ENCODE peak calls at places on chromosomes 6 and 20, in eight cellular contexts. U is SK-N-SH, V is A549, X is HCT116, I is GM23338, O is HL-60, S is GM12878, T is K562. H is an unnamed sample.

GRCh38 chr20:54566224-54566750 is 90.9 kb downstream of the DOK5 start:
- DNase-seq in X (no peak), T (no peak), V (no peak), S (no peak), I (no peak), O (no peak), U (no peak), H (no peak)

GRCh38 chr20:9417665-9418064 is 96.7 kb upstream of the LAMP5 start:
- DNase-seq in O (no peak), V (no peak), S (no peak), X (no peak), I (no peak), T (no peak), U (no peak), H (no peak)

GRCh38 chr6:168188310-168188973 is 109.4 kb upstream of the FRMD1 start:
- DNase-seq in V (no peak), S (no peak), U (no peak), I (no peak), X (no peak), O (no peak), T (no peak), H (no peak)

GRCh38 chr6:76774750-76775396 is 688.4 kb downstream of the HTR1B start:
- DNase-seq in T (no peak), X (no peak), U (no peak), S (no peak), O (no peak), I (no peak), V (no peak), H (no peak)

GRCh38 chr6:159951772-159952171 is 17.1 kb upstream of the IGF2R start:
- DNase-seq in X (no peak), V (no peak), I (no peak), T (no peak), O (no peak), S (no peak), U (no peak), H (no peak)

GRCh38 chr20:17357238-17357637 is 130.4 kb downstream of the PCSK2 start:
- DNase-seq in X (no peak), I (no peak), T (no peak), S (no peak), O (no peak), V (no peak), U (no peak), H (no peak)

GRCh38 chr20:25499031-25499430 is 86.3 kb downstream of the NINL start:
- DNase-seq in T (no peak), V (no peak), X (no peak), O (no peak), I (no peak), U (no peak), S (no peak), H (no peak)

GRCh38 chr6:73123632-73124329 is 101.5 kb downstream of the KHDC1L start:
- DNase-seq in V (no peak), I (no peak), T (no peak), X (no peak), S (no peak), O (no peak), U (no peak), H (no peak)

GRCh38 chr6:46509981-46510510 is 18.8 kb upstream of the RCAN2 start:
- DNase-seq in I (no peak), V (no peak), X (no peak), T (no peak), O (no peak), U (no peak), S (no peak), H (no peak)

GRCh38 chr6:44245912-44246662 is 814 bp upstream of the HSP90AB1 start:
- DNase-seq in V (peak), O (peak), X (peak), T (peak), S (no peak), I (peak), U (peak), H (no peak)

GRCh38 chr6:125923371-125923877 is 33.1 kb upstream of the HINT3 start:
- DNase-seq in O (no peak), X (no peak), S (no peak), I (no peak), T (no peak), U (no peak), V (no peak), H (no peak)

GRCh38 chr20:38599410-38599882 is 2.2 kb upstream of the ARHGAP40 start:
- DNase-seq in S (no peak), X (no peak), U (peak), T (peak), I (no peak), V (no peak), O (no peak), H (no peak)

GRCh38 chr6:21382821-21383455 is 210.6 kb upstream of the SOX4 start:
- DNase-seq in T (no peak), S (no peak), I (no peak), U (peak), O (no peak), X (no peak), V (no peak), H (no peak)

GRCh38 chr20:45701873-45702272 is at the start of gene WFDC13:
- DNase-seq in S (no peak), I (no peak), V (no peak), O (no peak), T (no peak), X (no peak), U (no peak), H (no peak)

GRCh38 chr6:10485406-10485805 is 35.7 kb upstream of the GCNT2 start:
- DNase-seq in X (no peak), T (no peak), V (no peak), S (no peak), O (no peak), I (no peak), U (no peak), H (no peak)

GRCh38 chr20:46746972-46747371 is 37.5 kb downstream of the SLC2A10 start:
- DNase-seq in T (no peak), S (no peak), V (no peak), U (no peak), I (no peak), O (no peak), X (peak), H (no peak)

GRCh38 chr6:64330694-64331309 is 695.2 kb downstream of the PHF3 start:
- DNase-seq in X (no peak), S (peak), U (no peak), O (peak), I (peak), T (no peak), V (no peak), H (peak)

GRCh38 chr20:15653396-15654207 is 919.6 kb downstream of the KIF16B start:
- DNase-seq in O (no peak), S (no peak), I (no peak), X (no peak), U (no peak), T (no peak), V (no peak), H (no peak)

GRCh38 chr6:48584846-48585245 is 473.8 kb upstream of the PTCHD4 start:
- DNase-seq in S (no peak), V (no peak), U (no peak), O (no peak), I (no peak), T (no peak), X (no peak), H (no peak)

GRCh38 chr6:88512951-88513350 is 346.8 kb upstream of the CNR1 start:
- DNase-seq in V (no peak), U (no peak), X (no peak), I (no peak), T (no peak), S (no peak), O (no peak), H (no peak)

GRCh38 chr6:112216699-112217551 is 37.4 kb downstream of the LAMA4 start:
- DNase-seq in T (no peak), U (no peak), S (no peak), X (no peak), O (no peak), V (no peak), I (no peak), H (peak)

GRCh38 chr6:25056130-25056529 is 120.4 kb upstream of the RIPOR2 start:
- DNase-seq in I (no peak), S (no peak), X (no peak), U (no peak), O (peak), T (no peak), V (no peak), H (no peak)

GRCh38 chr20:47003223-47003622 is 108.6 kb downstream of the EYA2 start:
- DNase-seq in U (no peak), V (no peak), T (no peak), O (no peak), X (no peak), I (no peak), S (peak), H (no peak)

GRCh38 chr20:3680701-3681351 is 984 bp downstream of the ADAM33 start:
- DNase-seq in X (no peak), U (no peak), S (no peak), I (no peak), T (no peak), V (no peak), O (no peak), H (no peak)

GRCh38 chr6:157325069-157325805 is 1.9 kb upstream of the TMEM242 start:
- DNase-seq in O (no peak), X (no peak), T (no peak), V (no peak), U (no peak), S (no peak), I (no peak), H (no peak)

GRCh38 chr6:87718662-87719433 is 16.8 kb upstream of the AKIRIN2 start:
- DNase-seq in T (no peak), V (no peak), U (no peak), I (no peak), S (no peak), O (peak), X (no peak), H (no peak)

GRCh38 chr6:118317581-118318563 is 230.2 kb upstream of the PLN start:
- DNase-seq in S (no peak), I (no peak), O (no peak), V (no peak), X (no peak), U (no peak), T (no peak), H (no peak)
- TF ChIP-seq REST in S (no peak), I (no peak), O (no peak), V (no peak), X (no peak), U (no peak), T (no peak), H (no peak)

DNA sequence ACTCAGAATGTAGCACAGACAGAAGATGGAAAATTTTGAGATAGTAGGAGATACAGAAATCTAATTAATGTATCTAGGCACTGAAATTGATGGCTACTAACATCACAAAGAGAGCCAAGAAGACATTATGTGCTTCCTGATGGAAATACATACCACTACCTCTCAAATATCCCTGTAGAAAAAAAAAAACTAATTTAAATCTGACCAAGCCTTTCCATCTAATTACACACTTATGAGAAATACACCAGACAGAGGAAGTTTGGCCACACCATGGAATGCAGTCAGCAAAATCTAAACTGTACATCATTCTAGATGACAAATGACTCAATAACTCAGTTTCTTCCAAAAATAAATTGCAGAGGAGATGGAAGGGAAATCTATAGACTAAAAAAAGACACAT is 18.9 kb downstream of the VPS52 start:
- DNase-seq in X (no peak), U (no peak), S (no peak), V (no peak), O (no peak), T (no peak), I (no peak), H (no peak)
- TF ChIP-seq REST in X (no peak), U (no peak), S (no peak), V (no peak), O (no peak), T (no peak), I (no peak), H (no peak)

DNA sequence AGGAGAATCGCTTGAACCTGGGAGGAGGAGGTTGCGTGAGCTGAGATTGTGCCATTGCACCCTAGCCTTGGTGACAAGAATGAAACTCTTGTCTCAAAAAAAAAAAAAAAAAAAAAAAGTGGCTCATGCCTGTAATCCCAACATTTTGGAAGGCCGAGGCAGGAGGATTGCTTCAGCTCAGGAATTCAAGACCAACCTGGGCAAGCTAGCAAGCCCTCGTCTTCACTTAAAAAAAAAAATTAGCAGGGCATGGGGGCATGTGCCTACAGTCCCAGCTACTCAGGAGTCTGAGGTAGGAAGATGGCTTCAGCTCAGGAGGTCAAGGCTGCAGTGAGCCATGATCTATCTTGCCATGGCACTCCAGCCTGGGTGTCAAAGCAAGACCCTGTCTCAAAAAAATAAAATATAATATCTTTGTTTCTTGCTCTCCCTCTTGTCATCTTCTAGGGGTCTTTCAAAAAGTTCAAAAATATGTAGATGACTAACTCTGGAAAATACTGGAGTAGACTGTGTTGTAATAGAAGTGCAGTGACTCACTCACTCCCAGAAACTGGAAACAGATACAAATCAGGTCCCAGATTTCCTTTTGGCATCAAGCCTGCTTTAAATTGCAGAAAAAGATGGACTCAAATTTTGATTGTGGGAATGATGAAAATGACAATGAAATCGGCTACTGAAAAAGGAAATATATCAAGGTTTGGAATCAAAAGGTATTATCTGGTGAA is 2.8 kb upstream of the GINM1 start:
- DNase-seq in I (no peak), S (no peak), T (no peak), U (no peak), V (peak), X (no peak), O (no peak), H (no peak)
- TF ChIP-seq REST in I (no peak), S (no peak), T (no peak), U (no peak), V (no peak), X (no peak), O (no peak), H (no peak)

DNA sequence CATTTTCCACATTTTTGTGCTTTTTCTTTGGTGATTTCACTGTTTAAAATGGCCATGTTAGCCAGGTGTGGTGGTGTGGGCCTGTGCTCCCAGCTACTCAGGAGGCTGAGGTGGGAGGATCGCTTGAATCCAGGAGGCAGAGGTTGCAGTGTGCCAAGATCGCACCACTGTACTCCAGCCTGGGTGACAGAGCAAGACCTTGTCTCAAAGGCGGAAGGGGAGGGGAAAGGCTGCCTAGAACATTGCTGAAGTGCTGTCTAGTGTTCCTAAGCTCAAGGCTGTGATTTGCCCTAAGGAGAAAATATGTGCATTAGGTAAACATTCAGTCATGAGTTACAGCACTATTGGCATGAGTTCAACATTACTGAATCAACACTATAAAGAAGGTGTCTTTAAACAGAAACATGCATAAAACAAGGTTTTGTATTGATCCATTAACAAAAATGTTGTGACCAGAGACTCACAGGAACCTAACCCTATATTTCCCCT is 14.0 kb downstream of the ZC2HC1B start:
- DNase-seq in X (no peak), I (no peak), U (no peak), V (no peak), T (no peak), S (no peak), O (no peak), H (no peak)
- TF ChIP-seq REST in X (no peak), I (no peak), U (no peak), V (no peak), T (no peak), S (no peak), O (no peak), H (no peak)

DNA sequence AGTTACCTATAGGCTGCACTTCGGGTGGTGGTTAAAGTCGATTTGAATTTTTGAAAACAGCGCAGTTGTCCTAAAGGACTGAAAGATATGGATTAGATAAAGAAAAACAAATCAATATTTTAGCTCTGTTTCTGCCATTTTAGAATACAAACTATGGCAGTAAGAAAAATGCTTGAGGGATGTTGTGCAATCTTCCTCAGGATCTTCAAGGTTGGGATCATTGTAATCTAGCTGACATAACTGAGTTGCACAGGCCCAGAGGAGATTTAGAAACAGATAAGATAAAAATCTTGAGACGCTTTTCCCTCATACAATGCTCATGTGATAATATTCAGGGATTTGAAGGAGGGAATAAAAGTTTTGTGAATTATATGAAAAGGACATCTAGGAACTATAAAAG is 926 bp downstream of the PEX3 start:
- DNase-seq in X (no peak), U (no peak), V (no peak), S (no peak), O (peak), T (no peak), I (no peak), H (no peak)
- TF ChIP-seq REST in X (no peak), U (no peak), V (no peak), S (no peak), O (no peak), T (no peak), I (no peak), H (no peak)

GRCh38 chr20:58700121-58700780 is 7.7 kb downstream of the NPEPL1 start:
- DNase-seq in T (no peak), O (no peak), X (no peak), U (no peak), V (no peak), I (no peak), S (no peak), H (no peak)
- TF ChIP-seq REST in T (no peak), O (no peak), X (no peak), U (no peak), V (no peak), I (no peak), S (no peak), H (no peak)

DNA sequence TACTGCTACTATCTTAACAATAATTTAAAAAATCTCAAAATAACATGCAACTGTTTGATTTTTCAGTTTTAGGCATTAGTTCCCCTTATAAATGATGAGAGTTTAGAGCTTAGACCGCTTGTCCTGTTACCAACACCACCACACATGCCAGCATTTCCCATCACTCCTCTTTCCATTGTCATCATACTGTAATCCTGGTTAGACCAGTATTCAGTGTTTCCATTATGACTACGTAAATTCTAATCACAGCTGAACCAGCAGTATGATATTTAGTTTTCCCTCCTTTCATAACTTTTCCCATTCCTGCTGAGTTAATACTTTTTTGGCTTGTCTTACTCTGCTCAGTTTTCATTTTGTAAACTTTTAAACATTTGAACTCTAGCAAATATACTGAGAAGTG is 12.2 kb upstream of the TBC1D20 start:
- DNase-seq in X (no peak), O (no peak), T (no peak), S (no peak), I (no peak), V (no peak), U (no peak), H (no peak)
- TF ChIP-seq REST in X (no peak), O (no peak), T (no peak), S (no peak), I (no peak), V (no peak), U (no peak), H (no peak)

GRCh38 chr6:133504761-133505160 is 263.6 kb downstream of the EYA4 start:
- DNase-seq in T (no peak), O (no peak), S (no peak), I (no peak), X (no peak), U (no peak), V (no peak), H (no peak)
- TF ChIP-seq REST in T (no peak), O (no peak), S (no peak), I (no peak), X (no peak), U (no peak), V (no peak), H (no peak)